ENCODE peak calls at places on chromosomes 12 and 14, in five cellular contexts. One of them, this sample, is unnamed.

GRCh38 chr12:113725557-113725876 is 240.6 kb downstream of the RBM19 start:
- DNase-seq in HT1080: no peak
- DNase-seq in left colon: no peak
- DNase-seq in AG10803: no peak
- DNase-seq in RWPE1: no peak
- DNase-seq in this sample: no peak

GRCh38 chr14:91392623-91393303 is 24.9 kb downstream of the CCDC88C start:
- DNase-seq in AG10803: no peak
- DNase-seq in HT1080: no peak
- DNase-seq in RWPE1: peak
- DNase-seq in left colon: no peak
- DNase-seq in this sample: no peak

GRCh38 chr12:104218935-104219334 is 3.4 kb downstream of the TXNRD1 start:
- DNase-seq in AG10803: peak
- DNase-seq in HT1080: peak
- DNase-seq in RWPE1: no peak
- DNase-seq in left colon: no peak
- DNase-seq in this sample: peak

GRCh38 chr14:24408764-24409163 is 10.0 kb downstream of the NYNRIN start:
- DNase-seq in RWPE1: no peak
- DNase-seq in HT1080: no peak
- DNase-seq in left colon: no peak
- DNase-seq in AG10803: peak
- DNase-seq in this sample: no peak

GRCh38 chr12:97275261-97276197 is 187.1 kb upstream of the RMST start:
- DNase-seq in RWPE1: no peak
- DNase-seq in HT1080: no peak
- DNase-seq in left colon: no peak
- DNase-seq in AG10803: no peak
- DNase-seq in this sample: no peak

GRCh38 chr12:124625867-124626675 is 58.7 kb upstream of the NCOR2 start:
- DNase-seq in left colon: peak
- DNase-seq in RWPE1: peak
- DNase-seq in AG10803: peak
- DNase-seq in HT1080: peak
- DNase-seq in this sample: peak

GRCh38 chr12:69241444-69242092 is 2.2 kb downstream of the CPSF6 start:
- DNase-seq in left colon: no peak
- DNase-seq in AG10803: no peak
- DNase-seq in HT1080: no peak
- DNase-seq in RWPE1: no peak
- DNase-seq in this sample: peak

GRCh38 chr12:126907900-126908764 is 1358.8 kb upstream of the TMEM132C start:
- DNase-seq in HT1080: no peak
- DNase-seq in RWPE1: no peak
- DNase-seq in left colon: no peak
- DNase-seq in AG10803: no peak
- DNase-seq in this sample: no peak

GRCh38 chr12:104682790-104683279 is 226.1 kb downstream of the CHST11 start:
- DNase-seq in left colon: peak
- DNase-seq in RWPE1: no peak
- DNase-seq in HT1080: no peak
- DNase-seq in AG10803: no peak
- DNase-seq in this sample: no peak

GRCh38 chr14:70714055-70714550 is 72.4 kb downstream of the TTC9 start:
- DNase-seq in HT1080: peak
- DNase-seq in left colon: peak
- DNase-seq in RWPE1: peak
- DNase-seq in AG10803: peak
- DNase-seq in this sample: peak

GRCh38 chr12:49708851-49709250 is 1.6 kb upstream of the FMNL3 start:
- DNase-seq in AG10803: no peak
- DNase-seq in RWPE1: no peak
- DNase-seq in HT1080: no peak
- DNase-seq in left colon: no peak
- DNase-seq in this sample: no peak

GRCh38 chr12:55683676-55684075 is 24.0 kb downstream of the ITGA7 start:
- DNase-seq in RWPE1: no peak
- DNase-seq in HT1080: no peak
- DNase-seq in AG10803: no peak
- DNase-seq in left colon: no peak
- DNase-seq in this sample: no peak

GRCh38 chr12:108360487-108360886 is 21.4 kb upstream of the CMKLR1 start:
- DNase-seq in RWPE1: no peak
- DNase-seq in left colon: no peak
- DNase-seq in HT1080: peak
- DNase-seq in AG10803: peak
- DNase-seq in this sample: peak

GRCh38 chr14:75401356-75401755 is 26.5 kb upstream of the JDP2 start:
- DNase-seq in HT1080: no peak
- DNase-seq in RWPE1: no peak
- DNase-seq in left colon: peak
- DNase-seq in AG10803: peak
- DNase-seq in this sample: peak

GRCh38 chr12:62230652-62231051 is 29.6 kb upstream of the USP15 start:
- DNase-seq in AG10803: no peak
- DNase-seq in HT1080: no peak
- DNase-seq in RWPE1: no peak
- DNase-seq in left colon: no peak
- DNase-seq in this sample: no peak

GRCh38 chr14:28652782-28653181 is 113.8 kb upstream of the FOXG1 start:
- DNase-seq in RWPE1: peak
- DNase-seq in HT1080: peak
- DNase-seq in left colon: no peak
- DNase-seq in AG10803: peak
- DNase-seq in this sample: peak

GRCh38 chr12:68793975-68794652 is 13.9 kb upstream of the MDM2 start:
- DNase-seq in left colon: no peak
- DNase-seq in HT1080: no peak
- DNase-seq in RWPE1: no peak
- DNase-seq in AG10803: no peak
- DNase-seq in this sample: no peak

GRCh38 chr12:552466-552865 is 92.7 kb downstream of the B4GALNT3 start:
- DNase-seq in AG10803: no peak
- DNase-seq in RWPE1: no peak
- DNase-seq in left colon: no peak
- DNase-seq in HT1080: no peak
- DNase-seq in this sample: peak

This sample was measured in GM23248.